ENCODE peak calls at places on chromosomes 1 and 21, in seven cellular contexts. D is body of pancreas; Z is Karpas-422; U is left ventricle myocardium inferior; E is OCI-LY7; J is CD8-positive, alpha-beta memory T cell; Y is adrenal gland. K is an unnamed sample.

GRCh38 chr1:23394664-23395063 is 25.0 kb upstream of the ZNF436 start:
- DNase-seq in D (peak; percentile 69), Z (no peak), U (peak; percentile 88), E (no peak), J (no peak), Y (peak; percentile 94), K (no peak)

GRCh38 chr1:244969355-244970235 is 105.3 kb upstream of the HNRNPU start:
- DNase-seq in D (peak; percentile 79), Z (peak; percentile 81), U (peak; percentile 81), E (peak; percentile 64), J (peak; percentile 52), Y (peak; percentile 80), K (peak; percentile 80)

GRCh38 chr1:8682573-8682972 is 134.9 kb downstream of the RERE start:
- DNase-seq in D (no peak), Z (no peak), U (no peak), E (no peak), J (no peak), Y (no peak), K (no peak)

GRCh38 chr1:110053557-110054428 is 16.7 kb downstream of the ALX3 start:
- DNase-seq in D (peak; percentile 63), Z (peak; percentile 85), U (peak; percentile 71), E (peak; percentile 63), J (peak; percentile 58), Y (peak; percentile 60), K (peak; percentile 70)

GRCh38 chr1:37616330-37616729 is 18.4 kb downstream of the RSPO1 start:
- DNase-seq in D (no peak), Z (no peak), U (no peak), E (no peak), J (no peak), Y (no peak), K (no peak)

GRCh38 chr1:68111804-68112436 is 61.5 kb upstream of the DIRAS3 start:
- DNase-seq in D (peak; percentile 68), Z (peak; percentile 54), U (peak; percentile 67), E (no peak), J (no peak), Y (peak; percentile 73), K (no peak)

GRCh38 chr1:114457675-114458074 is 53.3 kb downstream of the TRIM33 start:
- DNase-seq in D (no peak), Z (no peak), U (no peak), E (no peak), J (no peak), Y (no peak), K (no peak)

GRCh38 chr1:216823731-216824130 is 100.5 kb upstream of the ESRRG start:
- DNase-seq in D (no peak), Z (no peak), U (no peak), E (no peak), J (no peak), Y (no peak), K (no peak)

GRCh38 chr1:36387141-36387949 is 1.6 kb upstream of the STK40 start:
- DNase-seq in D (no peak), Z (peak; percentile 60), U (no peak), E (peak; percentile 63), J (no peak), Y (no peak), K (no peak)

GRCh38 chr1:53413175-53414001 is 45.8 kb upstream of the DMRTB1 start:
- DNase-seq in D (no peak), Z (no peak), U (no peak), E (no peak), J (peak; percentile 38), Y (no peak), K (peak; percentile 81)

GRCh38 chr1:194658090-194658439 is 1471.7 kb upstream of the B3GALT2 start:
- DNase-seq in D (no peak), Z (no peak), U (no peak), E (no peak), J (no peak), Y (no peak), K (no peak)

GRCh38 chr1:199151634-199152429 is 513.0 kb downstream of the PTPRC start:
- DNase-seq in D (no peak), Z (no peak), U (no peak), E (no peak), J (no peak), Y (no peak), K (no peak)
- H3K27ac ChIP-seq in D (no peak overlapping the region), Z (no peak overlapping the region), U (no peak overlapping the region), E (no peak overlapping the region), J (no peak overlapping the region), Y (no peak overlapping the region), K (no peak overlapping the region)

GRCh38 chr1:231774719-231775322 is 148.2 kb downstream of the DISC1 start:
- DNase-seq in D (no peak), Z (no peak), U (no peak), E (no peak), J (no peak), Y (no peak), K (no peak)
- H3K27ac ChIP-seq in D (no peak overlapping the region), Z (no peak overlapping the region), U (no peak overlapping the region), E (no peak overlapping the region), J (no peak overlapping the region), Y (no peak overlapping the region), K (no peak overlapping the region)

GRCh38 chr1:48686159-48686558 is 90.5 kb downstream of the BEND5 start:
- DNase-seq in D (no peak), Z (no peak), U (no peak), E (no peak), J (no peak), Y (no peak), K (no peak)
- H3K27ac ChIP-seq in D (no peak overlapping the region), Z (no peak overlapping the region), U (no peak overlapping the region), E (no peak overlapping the region), J (no peak overlapping the region), Y (no peak overlapping the region), K (no peak overlapping the region)

DNA sequence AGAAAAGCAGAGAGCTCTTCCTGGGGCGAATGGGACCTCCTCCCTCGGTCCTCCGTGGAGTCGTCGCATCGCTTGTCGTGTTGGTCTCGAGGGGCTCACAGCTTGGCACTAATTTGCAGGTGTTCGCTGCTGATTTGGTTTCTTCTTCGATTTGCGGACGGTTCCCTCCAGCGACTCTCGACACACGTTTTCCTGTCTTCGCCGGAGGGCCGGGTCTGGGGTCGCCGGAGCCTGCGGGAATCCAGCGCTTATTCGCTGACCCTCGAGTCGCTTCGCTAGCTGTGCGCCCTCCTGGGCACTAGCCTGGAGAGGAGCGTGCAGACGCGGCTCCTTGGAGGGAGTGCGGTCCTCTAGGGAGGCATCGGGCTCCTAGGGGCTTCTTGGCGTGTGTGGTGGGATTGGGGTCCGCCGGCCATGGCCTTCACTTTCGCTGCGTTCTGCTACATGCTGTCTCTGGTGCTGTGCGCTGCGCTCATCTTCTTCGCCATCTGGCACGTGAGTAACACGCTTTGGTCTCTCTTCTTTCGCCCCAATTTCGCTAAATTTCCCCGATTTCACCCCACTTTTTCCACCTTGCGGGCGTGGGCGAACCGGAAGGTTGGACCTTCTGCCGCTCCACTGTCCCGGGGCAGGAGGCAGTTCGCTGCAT is 768 bp downstream of the CNIH3 start:
- DNase-seq in D (no peak), Z (no peak), U (no peak), E (no peak), J (no peak), Y (no peak), K (no peak)
- H3K27ac ChIP-seq in D (peak overlapping the region; percentile 38), Z (no peak overlapping the region), U (no peak overlapping the region), E (no peak overlapping the region), J (no peak overlapping the region), Y (no peak overlapping the region), K (no peak overlapping the region)

DNA sequence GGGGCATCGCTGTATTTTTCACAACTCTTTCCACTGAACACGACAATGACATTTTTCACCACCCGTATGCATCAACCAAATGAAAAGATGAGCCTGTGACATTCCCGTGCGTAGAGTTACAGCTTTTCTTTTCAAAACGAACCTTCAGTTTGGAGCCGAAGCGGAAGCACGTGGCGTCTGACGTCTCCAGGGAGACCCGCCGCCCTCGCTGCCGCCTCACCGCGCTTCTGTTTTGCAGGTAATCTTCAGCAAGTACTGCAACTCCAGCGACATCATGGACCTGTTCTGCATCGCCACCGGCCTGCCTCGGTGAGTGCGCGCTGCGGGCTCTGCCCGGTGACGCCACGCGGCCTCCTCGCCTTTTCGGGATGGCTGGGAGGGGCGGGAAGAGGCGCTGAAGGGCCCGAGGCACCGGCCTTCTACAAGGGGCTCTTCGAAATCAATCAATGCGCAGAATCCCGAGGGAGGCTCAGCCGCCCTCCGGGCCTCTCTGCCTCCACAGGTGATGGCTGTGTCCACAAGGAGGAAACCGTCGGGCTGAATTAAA is 32.6 kb downstream of the PDE9A start:
- DNase-seq in D (no peak), Z (no peak), U (no peak), E (no peak), J (no peak), Y (no peak), K (no peak)
- H3K27ac ChIP-seq in D (no peak overlapping the region), Z (no peak overlapping the region), U (no peak overlapping the region), E (no peak overlapping the region), J (no peak overlapping the region), Y (no peak overlapping the region), K (no peak overlapping the region)

GRCh38 chr1:90763930-90764329 is 46.8 kb upstream of the BARHL2 start:
- DNase-seq in D (no peak), Z (no peak), U (no peak), E (no peak), J (no peak), Y (no peak), K (no peak)
- H3K27ac ChIP-seq in D (no peak overlapping the region), Z (no peak overlapping the region), U (no peak overlapping the region), E (no peak overlapping the region), J (no peak overlapping the region), Y (no peak overlapping the region), K (no peak overlapping the region)

GRCh38 chr1:39348278-39348677 is 143.2 kb upstream of the BMP8A start:
- DNase-seq in D (no peak), Z (no peak), U (no peak), E (no peak), J (no peak), Y (no peak), K (no peak)
- H3K27ac ChIP-seq in D (no peak overlapping the region), Z (no peak overlapping the region), U (no peak overlapping the region), E (no peak overlapping the region), J (no peak overlapping the region), Y (no peak overlapping the region), K (no peak overlapping the region)